ENCODE peak calls at places on chromosomes 3 and 15, in ten cellular contexts. J is body of pancreas, X is tibial artery, I is Peyer's patch, N is neural progenitor cell, W is upper lobe of right lung, V is fibroblast of lung, F is heart left ventricle, A is sigmoid colon, C is dorsolateral prefrontal cortex. O is an unnamed sample.

GRCh38 chr15:70098461-70099166 is 897 bp upstream of the TLE3 start:
- DNase-seq in J (peak; percentile 57), X (no peak), I (peak; percentile 77), N (peak; percentile 91), W (peak; percentile 84), V (peak; percentile 33), F (no peak), A (peak; percentile 85), C (no peak), O (peak; percentile 88)

GRCh38 chr15:69660114-69660513 is 207.5 kb downstream of the RPLP1 start:
- DNase-seq in J (no peak), X (no peak), I (no peak), N (no peak), W (no peak), V (no peak), F (no peak), A (no peak), C (no peak), O (peak; percentile 50)

GRCh38 chr15:95990833-95991232 is 339.7 kb upstream of the NR2F2 start:
- DNase-seq in J (no peak), X (no peak), I (no peak), N (no peak), W (no peak), V (no peak), F (no peak), A (no peak), C (no peak), O (no peak)

GRCh38 chr3:11638669-11639402 is 4.9 kb downstream of the VGLL4 start:
- DNase-seq in J (no peak), X (no peak), I (no peak), N (peak; percentile 50), W (no peak), V (no peak), F (peak; percentile 63), A (no peak), C (no peak), O (no peak)

GRCh38 chr3:98971183-98971681 is 69.7 kb upstream of the DCBLD2 start:
- DNase-seq in J (no peak), X (no peak), I (no peak), N (no peak), W (no peak), V (peak; percentile 53), F (no peak), A (no peak), C (no peak), O (no peak)

GRCh38 chr3:118714800-118715199 is 319.8 kb downstream of the IGSF11 start:
- DNase-seq in J (no peak), X (no peak), I (no peak), N (no peak), W (no peak), V (no peak), F (no peak), A (no peak), C (no peak), O (no peak)

GRCh38 chr15:68795298-68795848 is 25.3 kb downstream of the ANP32A start:
- DNase-seq in J (peak; percentile 82), X (peak; percentile 95), I (peak; percentile 92), N (peak; percentile 96), W (peak; percentile 93), V (peak; percentile 74), F (peak; percentile 95), A (peak; percentile 95), C (peak; percentile 95), O (peak; percentile 88)

GRCh38 chr15:42037650-42038049 is 16.8 kb upstream of the PLA2G4E start:
- DNase-seq in J (peak; percentile 46), X (no peak), I (no peak), N (no peak), W (no peak), V (no peak), F (peak; percentile 61), A (no peak), C (no peak), O (no peak)

GRCh38 chr3:28019740-28020139 is 221.7 kb upstream of the CMC1 start:
- DNase-seq in J (no peak), X (no peak), I (no peak), N (no peak), W (no peak), V (no peak), F (no peak), A (no peak), C (no peak), O (no peak)

GRCh38 chr3:4704552-4704951 is 211.4 kb downstream of the ITPR1 start:
- DNase-seq in J (no peak), X (no peak), I (no peak), N (no peak), W (no peak), V (no peak), F (no peak), A (no peak), C (no peak), O (no peak)

GRCh38 chr15:31442203-31443090 is 115.8 kb downstream of the KLF13 start:
- DNase-seq in J (no peak), X (no peak), I (no peak), N (peak; percentile 52), W (no peak), V (peak; percentile 89), F (no peak), A (no peak), C (no peak), O (no peak)

GRCh38 chr15:31438601-31439265 is 112.1 kb downstream of the KLF13 start:
- DNase-seq in J (no peak), X (no peak), I (no peak), N (no peak), W (peak; percentile 83), V (no peak), F (no peak), A (no peak), C (no peak), O (no peak)

GRCh38 chr15:31437686-31438085 is 111.1 kb downstream of the KLF13 start:
- DNase-seq in J (no peak), X (no peak), I (no peak), N (no peak), W (no peak), V (no peak), F (no peak), A (no peak), C (no peak), O (no peak)

GRCh38 chr15:31439328-31439727 is 112.7 kb downstream of the KLF13 start:
- DNase-seq in J (no peak), X (no peak), I (peak; percentile 78), N (peak; percentile 50), W (no peak), V (no peak), F (no peak), A (no peak), C (no peak), O (no peak)

DNA sequence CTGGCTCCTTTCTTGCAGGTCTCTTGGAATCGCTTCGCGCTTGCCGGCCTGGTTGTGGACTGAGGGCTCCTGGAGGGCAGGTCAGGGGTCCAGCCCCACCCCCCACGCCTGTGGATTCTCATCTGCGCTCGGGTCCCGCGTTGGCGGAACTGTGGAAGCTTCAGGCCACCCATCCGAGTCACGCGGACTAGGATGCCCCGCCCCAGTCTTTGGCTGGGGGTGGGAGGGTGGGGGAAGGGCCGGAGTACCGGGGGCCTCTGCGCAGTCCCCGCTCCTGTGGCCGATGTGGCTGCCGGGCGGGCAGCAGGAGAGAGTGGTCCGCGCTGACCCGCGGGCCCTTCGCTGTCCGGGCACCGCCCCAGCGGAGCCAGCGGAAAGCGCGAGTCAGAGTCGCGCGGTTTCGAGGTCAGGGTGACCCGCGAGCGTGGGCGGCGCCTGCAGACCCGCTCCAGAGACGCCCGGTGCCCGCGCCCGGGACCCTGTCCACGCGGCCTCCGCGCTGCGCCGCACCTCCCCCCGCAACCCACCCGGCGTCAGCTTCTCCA is 114.2 kb downstream of the KLF13 start:
- DNase-seq in J (peak; percentile 46), X (peak; percentile 63), I (peak; percentile 73), N (peak; percentile 51), W (peak; percentile 83), V (peak; percentile 24), F (peak; percentile 83), A (peak; percentile 82), C (no peak), O (no peak)
- H3K27ac ChIP-seq in J (peak overlapping the region; percentile 30), X (peak overlapping the region; percentile 76), I (peak overlapping the region; percentile 66), N (no peak overlapping the region), W (peak overlapping the region; percentile 80), V (peak overlapping the region; percentile 66), F (peak overlapping the region; percentile 83), A (peak overlapping the region; percentile 68), C (no peak overlapping the region), O (peak overlapping the region; percentile 64)

DNA sequence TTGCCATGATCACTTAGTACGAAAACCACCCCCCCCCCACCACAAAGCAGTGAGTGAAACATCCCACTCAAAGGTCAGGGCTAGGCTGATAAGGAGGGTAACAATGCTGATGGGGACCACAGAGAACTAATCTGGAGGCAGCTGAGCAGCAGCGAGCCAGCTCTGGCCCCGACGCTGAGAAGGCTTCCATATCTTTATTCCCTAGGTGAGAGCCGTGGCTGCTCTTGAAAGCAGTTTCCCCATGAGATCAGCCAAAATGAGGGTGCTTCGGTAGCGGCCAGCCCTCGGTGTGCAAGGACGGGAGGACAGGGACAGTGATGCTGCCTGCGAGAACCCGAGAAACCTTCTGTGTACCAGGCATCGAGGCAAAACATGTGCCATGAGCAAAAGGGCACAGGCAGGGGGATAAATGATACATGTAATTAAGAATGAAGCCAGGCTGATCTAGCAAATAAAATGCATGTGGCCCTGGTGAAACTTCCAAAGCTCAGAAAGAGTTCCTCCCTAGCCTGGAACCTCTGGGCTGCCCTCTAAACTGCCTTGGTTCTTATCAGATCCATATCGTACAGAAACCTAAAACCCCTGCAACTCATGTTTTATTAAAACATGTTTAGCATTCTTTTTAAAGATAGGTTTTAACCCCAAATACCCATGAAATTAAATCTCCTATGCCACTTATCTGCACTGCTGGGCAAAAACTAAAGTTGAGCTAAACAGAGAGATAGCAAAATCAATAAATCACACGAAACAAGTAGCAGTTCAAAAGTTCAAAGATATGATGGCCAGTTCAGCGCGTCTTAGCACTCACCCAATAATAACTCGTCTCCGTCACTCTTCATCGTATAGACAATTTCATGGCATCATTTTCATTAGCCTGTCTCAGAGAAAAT is 337.3 kb downstream of the FOXP1 start:
- DNase-seq in J (no peak), X (no peak), I (no peak), N (peak; percentile 60), W (no peak), V (no peak), F (no peak), A (no peak), C (no peak), O (no peak)
- H3K4me3 ChIP-seq in J (no peak overlapping the region), X (peak overlapping the region; percentile 52), I (no peak overlapping the region), N (no peak overlapping the region), W (no peak overlapping the region), V (no peak overlapping the region), F (no peak overlapping the region), A (peak overlapping the region; percentile 49), C (peak overlapping the region; percentile 19), O (peak overlapping the region; percentile 69)

GRCh38 chr15:90564109-90564508 is 34.4 kb downstream of the CRTC3 start:
- DNase-seq in J (no peak), X (no peak), I (no peak), N (no peak), W (no peak), V (no peak), F (no peak), A (no peak), C (no peak), O (no peak)
- TF ChIP-seq CTCF in J (no peak), X (no peak), I (no peak), N (no peak), W (no peak), V (no peak), F (no peak), A (no peak), C (no peak), O (no peak)

GRCh38 chr3:23115171-23115877 is 87.8 kb upstream of the UBE2E2 start:
- DNase-seq in J (no peak), X (no peak), I (no peak), N (no peak), W (no peak), V (peak; percentile 6), F (no peak), A (no peak), C (no peak), O (no peak)
- H3K27ac ChIP-seq in J (no peak overlapping the region), X (peak overlapping the region; percentile 38), I (no peak overlapping the region), N (peak overlapping the region; percentile 17), W (no peak overlapping the region), V (no peak overlapping the region), F (no peak overlapping the region), A (no peak overlapping the region), C (no peak overlapping the region), O (no peak overlapping the region)

GRCh38 chr3:160486459-160486869 is 36.9 kb upstream of the TRIM59 start:
- DNase-seq in J (no peak), X (no peak), I (no peak), N (peak; percentile 42), W (no peak), V (peak; percentile 75), F (no peak), A (no peak), C (no peak), O (no peak)
- H3K4me3 ChIP-seq in J (no peak overlapping the region), X (no peak overlapping the region), I (no peak overlapping the region), N (no peak overlapping the region), W (no peak overlapping the region), V (no peak overlapping the region), F (no peak overlapping the region), A (no peak overlapping the region), C (no peak overlapping the region), O (no peak overlapping the region)